ENCODE peak calls at places on chromosomes 11 and 22, in six cellular contexts. One of them, this sample, is unnamed.

GRCh38 chr11:92492372-92492771 is 267.8 kb downstream of the FAT3 start:
- ATAC-seq in stimulated activated naive CD8-positive, alpha-beta T cell treated with anti-CD3 and anti-CD28 coated beads, Interleukin-15, Interleukin-2, amounts not matched to agents 100 U/mL and 50 U/mL, for 24 hours: no peak
- ATAC-seq in esophagus mucosa: no peak
- ATAC-seq in activated CD8-positive, alpha-beta T cell treated with anti-CD3 and anti-CD28 coated beads, Interleukin-2, amount 10 ng/mL, durations not matched to agents 7 days and 5 days: no peak
- ATAC-seq in right cardiac atrium: no peak
- ATAC-seq in left ventricle myocardium superior: no peak
- ATAC-seq in this sample: no peak

GRCh38 chr11:118834428-118835028 is 43.6 kb upstream of the DDX6 start:
- ATAC-seq in stimulated activated naive CD8-positive, alpha-beta T cell treated with anti-CD3 and anti-CD28 coated beads, Interleukin-15, Interleukin-2, amounts not matched to agents 100 U/mL and 50 U/mL, for 24 hours: peak; percentile 69
- ATAC-seq in esophagus mucosa: no peak
- ATAC-seq in activated CD8-positive, alpha-beta T cell treated with anti-CD3 and anti-CD28 coated beads, Interleukin-2, amount 10 ng/mL, durations not matched to agents 7 days and 5 days: peak; percentile 60
- ATAC-seq in right cardiac atrium: no peak
- ATAC-seq in left ventricle myocardium superior: no peak
- ATAC-seq in this sample: no peak

GRCh38 chr22:38062782-38063181 is 5.6 kb downstream of the PICK1 start:
- ATAC-seq in stimulated activated naive CD8-positive, alpha-beta T cell treated with anti-CD3 and anti-CD28 coated beads, Interleukin-15, Interleukin-2, amounts not matched to agents 100 U/mL and 50 U/mL, for 24 hours: no peak
- ATAC-seq in esophagus mucosa: no peak
- ATAC-seq in activated CD8-positive, alpha-beta T cell treated with anti-CD3 and anti-CD28 coated beads, Interleukin-2, amount 10 ng/mL, durations not matched to agents 7 days and 5 days: no peak
- ATAC-seq in right cardiac atrium: peak; percentile 46
- ATAC-seq in left ventricle myocardium superior: peak; percentile 58
- ATAC-seq in this sample: no peak

GRCh38 chr11:10375280-10376048 is 70.6 kb downstream of the ADM start:
- ATAC-seq in stimulated activated naive CD8-positive, alpha-beta T cell treated with anti-CD3 and anti-CD28 coated beads, Interleukin-15, Interleukin-2, amounts not matched to agents 100 U/mL and 50 U/mL, for 24 hours: no peak
- ATAC-seq in esophagus mucosa: no peak
- ATAC-seq in activated CD8-positive, alpha-beta T cell treated with anti-CD3 and anti-CD28 coated beads, Interleukin-2, amount 10 ng/mL, durations not matched to agents 7 days and 5 days: no peak
- ATAC-seq in right cardiac atrium: no peak
- ATAC-seq in left ventricle myocardium superior: no peak
- ATAC-seq in this sample: peak; percentile 85

GRCh38 chr22:39290724-39291161 is 28.7 kb downstream of the RPL3 start:
- ATAC-seq in stimulated activated naive CD8-positive, alpha-beta T cell treated with anti-CD3 and anti-CD28 coated beads, Interleukin-15, Interleukin-2, amounts not matched to agents 100 U/mL and 50 U/mL, for 24 hours: no peak
- ATAC-seq in esophagus mucosa: peak; percentile 14
- ATAC-seq in activated CD8-positive, alpha-beta T cell treated with anti-CD3 and anti-CD28 coated beads, Interleukin-2, amount 10 ng/mL, durations not matched to agents 7 days and 5 days: no peak
- ATAC-seq in right cardiac atrium: peak; percentile 43
- ATAC-seq in left ventricle myocardium superior: peak; percentile 87
- ATAC-seq in this sample: peak; percentile 52

GRCh38 chr11:68684385-68685356 is at the start of gene GAL:
- ATAC-seq in stimulated activated naive CD8-positive, alpha-beta T cell treated with anti-CD3 and anti-CD28 coated beads, Interleukin-15, Interleukin-2, amounts not matched to agents 100 U/mL and 50 U/mL, for 24 hours: peak; percentile 53
- ATAC-seq in esophagus mucosa: peak; percentile 64
- ATAC-seq in activated CD8-positive, alpha-beta T cell treated with anti-CD3 and anti-CD28 coated beads, Interleukin-2, amount 10 ng/mL, durations not matched to agents 7 days and 5 days: peak; percentile 50
- ATAC-seq in right cardiac atrium: no peak
- ATAC-seq in left ventricle myocardium superior: peak; percentile 66
- ATAC-seq in this sample: peak; percentile 49

GRCh38 chr11:130839950-130840666 is 76.2 kb downstream of the SNX19 start:
- ATAC-seq in stimulated activated naive CD8-positive, alpha-beta T cell treated with anti-CD3 and anti-CD28 coated beads, Interleukin-15, Interleukin-2, amounts not matched to agents 100 U/mL and 50 U/mL, for 24 hours: no peak
- ATAC-seq in esophagus mucosa: no peak
- ATAC-seq in activated CD8-positive, alpha-beta T cell treated with anti-CD3 and anti-CD28 coated beads, Interleukin-2, amount 10 ng/mL, durations not matched to agents 7 days and 5 days: no peak
- ATAC-seq in right cardiac atrium: peak; percentile 88
- ATAC-seq in left ventricle myocardium superior: peak; percentile 88
- ATAC-seq in this sample: peak; percentile 45

GRCh38 chr11:74427377-74427776 is 29.1 kb upstream of the PGM2L1 start:
- ATAC-seq in stimulated activated naive CD8-positive, alpha-beta T cell treated with anti-CD3 and anti-CD28 coated beads, Interleukin-15, Interleukin-2, amounts not matched to agents 100 U/mL and 50 U/mL, for 24 hours: no peak
- ATAC-seq in esophagus mucosa: no peak
- ATAC-seq in activated CD8-positive, alpha-beta T cell treated with anti-CD3 and anti-CD28 coated beads, Interleukin-2, amount 10 ng/mL, durations not matched to agents 7 days and 5 days: no peak
- ATAC-seq in right cardiac atrium: no peak
- ATAC-seq in left ventricle myocardium superior: no peak
- ATAC-seq in this sample: no peak

GRCh38 chr11:67558084-67558772 is 25.4 kb upstream of the GSTP1 start:
- ATAC-seq in stimulated activated naive CD8-positive, alpha-beta T cell treated with anti-CD3 and anti-CD28 coated beads, Interleukin-15, Interleukin-2, amounts not matched to agents 100 U/mL and 50 U/mL, for 24 hours: no peak
- ATAC-seq in esophagus mucosa: peak; percentile 20
- ATAC-seq in activated CD8-positive, alpha-beta T cell treated with anti-CD3 and anti-CD28 coated beads, Interleukin-2, amount 10 ng/mL, durations not matched to agents 7 days and 5 days: no peak
- ATAC-seq in right cardiac atrium: peak; percentile 90
- ATAC-seq in left ventricle myocardium superior: peak; percentile 94
- ATAC-seq in this sample: no peak

GRCh38 chr11:78492973-78493372 is 75.4 kb upstream of the GAB2 start:
- ATAC-seq in stimulated activated naive CD8-positive, alpha-beta T cell treated with anti-CD3 and anti-CD28 coated beads, Interleukin-15, Interleukin-2, amounts not matched to agents 100 U/mL and 50 U/mL, for 24 hours: no peak
- ATAC-seq in esophagus mucosa: no peak
- ATAC-seq in activated CD8-positive, alpha-beta T cell treated with anti-CD3 and anti-CD28 coated beads, Interleukin-2, amount 10 ng/mL, durations not matched to agents 7 days and 5 days: no peak
- ATAC-seq in right cardiac atrium: no peak
- ATAC-seq in left ventricle myocardium superior: no peak
- ATAC-seq in this sample: no peak

GRCh38 chr11:22927793-22928192 is 67.5 kb upstream of the CCDC179 start:
- ATAC-seq in stimulated activated naive CD8-positive, alpha-beta T cell treated with anti-CD3 and anti-CD28 coated beads, Interleukin-15, Interleukin-2, amounts not matched to agents 100 U/mL and 50 U/mL, for 24 hours: no peak
- ATAC-seq in esophagus mucosa: no peak
- ATAC-seq in activated CD8-positive, alpha-beta T cell treated with anti-CD3 and anti-CD28 coated beads, Interleukin-2, amount 10 ng/mL, durations not matched to agents 7 days and 5 days: no peak
- ATAC-seq in right cardiac atrium: no peak
- ATAC-seq in left ventricle myocardium superior: no peak
- ATAC-seq in this sample: no peak

This sample was measured in SK-N-SH treated with all-trans-retinoic acid at 6 μM for 48 hours.